ENCODE peak calls at places on chromosomes 11 and 22, in four cellular contexts. One of them, this sample, is unnamed.

GRCh38 chr11:106309070-106309684 is 231.7 kb downstream of the AASDHPPT start:
- DNase-seq in A673: no peak
- DNase-seq in spleen: no peak
- DNase-seq in SK-N-SH: no peak
- DNase-seq in this sample: no peak

GRCh38 chr11:116697011-116697410 is 75.8 kb downstream of the BUD13 start:
- DNase-seq in SK-N-SH: no peak
- DNase-seq in spleen: peak; percentile 6
- DNase-seq in A673: no peak
- DNase-seq in this sample: peak; percentile 34

GRCh38 chr11:62108017-62108750 is 15.6 kb upstream of the INCENP start:
- DNase-seq in SK-N-SH: peak; percentile 69
- DNase-seq in A673: peak; percentile 84
- DNase-seq in spleen: no peak
- DNase-seq in this sample: peak; percentile 64

GRCh38 chr11:123286761-123287160 is 91.7 kb upstream of the CLMP start:
- DNase-seq in SK-N-SH: no peak
- DNase-seq in A673: peak; percentile 54
- DNase-seq in spleen: no peak
- DNase-seq in this sample: no peak

GRCh38 chr11:210122-210802 is 2.8 kb downstream of the RIC8A start:
- DNase-seq in SK-N-SH: no peak
- DNase-seq in A673: peak; percentile 18
- DNase-seq in spleen: no peak
- DNase-seq in this sample: peak; percentile 45

GRCh38 chr22:21447694-21448402 is 19.3 kb upstream of the TMEM191C start:
- DNase-seq in A673: peak; percentile 24
- DNase-seq in SK-N-SH: peak; percentile 58
- DNase-seq in spleen: peak; percentile 55
- DNase-seq in this sample: no peak

GRCh38 chr22:34992672-34993071 is 73.3 kb upstream of the ISX start:
- DNase-seq in A673: no peak
- DNase-seq in SK-N-SH: no peak
- DNase-seq in spleen: no peak
- DNase-seq in this sample: no peak

GRCh38 chr11:56909080-56909479 is 79.6 kb upstream of the OR5AK2 start:
- DNase-seq in SK-N-SH: no peak
- DNase-seq in spleen: no peak
- DNase-seq in A673: no peak
- DNase-seq in this sample: no peak

GRCh38 chr11:82692981-82693380 is 40.7 kb downstream of the FAM181B start:
- DNase-seq in SK-N-SH: no peak
- DNase-seq in A673: no peak
- DNase-seq in spleen: no peak
- DNase-seq in this sample: no peak

GRCh38 chr11:70546179-70546940 is 148.0 kb downstream of the CTTN start:
- DNase-seq in SK-N-SH: no peak
- DNase-seq in A673: no peak
- DNase-seq in spleen: peak; percentile 62
- DNase-seq in this sample: no peak
- H3K9me3 ChIP-seq in SK-N-SH: no peaks in the 10 kb centered on the region
- H3K9me3 ChIP-seq in A673: no peaks in the 10 kb centered on the region
- H3K9me3 ChIP-seq in spleen: peaks cover 5% of the 10 kb centered on the region
- H3K9me3 ChIP-seq in this sample: no peaks in the 10 kb centered on the region

DNA sequence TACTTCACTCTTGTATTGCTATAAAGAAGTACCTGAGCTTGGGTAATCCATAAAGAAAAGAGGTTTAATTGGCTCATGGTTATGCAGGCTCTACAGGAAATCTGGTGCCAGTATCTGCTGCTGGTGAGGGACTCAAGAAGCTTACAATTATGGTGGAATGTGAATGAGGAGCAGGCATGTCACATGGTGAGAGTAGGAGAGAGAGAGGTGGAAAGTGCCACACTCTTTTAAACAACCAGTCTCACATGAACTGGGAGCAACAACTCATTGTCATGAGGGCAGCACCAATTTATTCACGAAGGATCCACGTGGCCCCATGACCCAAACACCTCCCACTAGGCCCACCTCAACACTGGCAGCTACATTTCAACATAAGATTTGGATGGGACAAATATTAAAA is 24.6 kb upstream of the IGLL5 start:
- DNase-seq in spleen: no peak
- DNase-seq in SK-N-SH: no peak
- DNase-seq in A673: no peak
- DNase-seq in this sample: no peak
- H3K27me3 ChIP-seq in spleen: no peaks in the 10 kb centered on the region
- H3K27me3 ChIP-seq in SK-N-SH: peaks cover 6% of the 10 kb centered on the region
- H3K27me3 ChIP-seq in A673: peaks cover 34% of the 10 kb centered on the region
- H3K27me3 ChIP-seq in this sample: no peaks in the 10 kb centered on the region

DNA sequence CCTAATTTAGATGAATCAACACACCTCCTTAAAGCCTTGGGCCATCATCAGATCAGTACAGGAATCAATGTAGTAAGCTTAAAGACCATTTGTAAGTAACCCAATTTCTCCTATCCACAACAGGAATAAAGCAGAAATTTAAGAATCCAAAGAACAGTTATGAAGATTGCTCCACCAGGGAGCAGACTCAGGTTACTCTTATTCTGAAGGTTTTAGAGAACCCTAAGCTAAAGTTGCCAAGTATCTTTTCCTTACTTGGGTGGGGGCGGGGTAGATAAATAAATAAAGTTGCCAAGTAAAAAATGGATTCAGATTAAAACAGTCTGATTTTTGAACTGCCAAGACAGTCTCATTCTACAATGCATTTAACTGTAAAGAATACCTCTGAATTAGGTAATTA is 18.1 kb downstream of the CKAP5 start:
- DNase-seq in A673: no peak
- DNase-seq in spleen: no peak
- DNase-seq in SK-N-SH: no peak
- DNase-seq in this sample: no peak
- H3K9me3 ChIP-seq in A673: no peaks in the 10 kb centered on the region
- H3K9me3 ChIP-seq in spleen: no peaks in the 10 kb centered on the region
- H3K9me3 ChIP-seq in SK-N-SH: no peaks in the 10 kb centered on the region
- H3K9me3 ChIP-seq in this sample: no peaks in the 10 kb centered on the region

DNA sequence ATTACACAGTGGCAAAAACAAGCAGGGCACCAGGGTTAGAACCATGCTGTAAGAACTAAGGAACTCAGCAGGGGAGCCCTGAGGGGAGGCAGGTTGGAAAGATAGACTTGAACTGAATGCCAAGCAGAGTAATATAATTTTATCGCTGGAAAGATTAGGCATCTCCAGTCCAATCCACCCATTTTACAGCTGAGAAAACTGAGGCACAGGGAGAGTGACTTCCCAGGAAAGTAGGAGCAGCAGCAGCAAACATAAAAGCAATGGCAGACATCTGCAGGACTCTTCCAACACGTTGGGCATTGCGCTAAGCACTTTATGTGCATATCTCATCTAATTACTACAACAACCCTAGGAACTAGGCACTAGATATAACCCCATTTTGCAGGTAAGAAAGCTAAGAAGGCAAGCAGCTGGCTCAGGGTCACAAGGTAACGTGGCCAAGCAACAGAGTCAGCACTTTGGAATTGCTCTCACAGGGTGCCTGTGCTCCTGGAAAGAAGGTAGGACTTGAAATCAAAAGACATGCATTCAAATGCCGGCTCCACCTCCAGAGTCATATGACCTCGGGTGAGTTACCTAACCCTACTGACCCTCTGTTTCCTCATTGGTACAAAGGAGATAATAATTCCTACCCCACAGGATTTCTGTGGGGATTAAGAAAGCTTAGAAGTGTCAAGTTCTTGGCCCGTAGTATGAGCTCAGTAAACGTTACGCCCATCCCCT is 215.3 kb downstream of the BARX2 start:
- DNase-seq in A673: no peak
- DNase-seq in spleen: no peak
- DNase-seq in SK-N-SH: no peak
- DNase-seq in this sample: no peak
- H3K27me3 ChIP-seq in A673: no peaks in the 10 kb centered on the region
- H3K27me3 ChIP-seq in spleen: no peaks in the 10 kb centered on the region
- H3K27me3 ChIP-seq in SK-N-SH: no peaks in the 10 kb centered on the region
- H3K27me3 ChIP-seq in this sample: no peaks in the 10 kb centered on the region

GRCh38 chr22:49189871-49190270 is 637.8 kb downstream of the BRD1 start:
- DNase-seq in SK-N-SH: no peak
- DNase-seq in A673: no peak
- DNase-seq in spleen: peak; percentile 55
- DNase-seq in this sample: no peak
- H3K9me3 ChIP-seq in SK-N-SH: no peaks in the 10 kb centered on the region
- H3K9me3 ChIP-seq in A673: no peaks in the 10 kb centered on the region
- H3K9me3 ChIP-seq in spleen: no peaks in the 10 kb centered on the region
- H3K9me3 ChIP-seq in this sample: no peaks in the 10 kb centered on the region

GRCh38 chr22:29710193-29710592 is 9.6 kb upstream of the CABP7 start:
- DNase-seq in SK-N-SH: no peak
- DNase-seq in A673: no peak
- DNase-seq in spleen: no peak
- DNase-seq in this sample: no peak

GRCh38 chr22:29713156-29713715 is 6.6 kb upstream of the CABP7 start:
- DNase-seq in spleen: no peak
- DNase-seq in SK-N-SH: no peak
- DNase-seq in A673: no peak
- DNase-seq in this sample: no peak

GRCh38 chr22:29707471-29707870 is 12.3 kb upstream of the CABP7 start:
- DNase-seq in A673: no peak
- DNase-seq in SK-N-SH: no peak
- DNase-seq in spleen: no peak
- DNase-seq in this sample: no peak

GRCh38 chr22:29712119-29712518 is 7.7 kb upstream of the CABP7 start:
- DNase-seq in SK-N-SH: no peak
- DNase-seq in A673: no peak
- DNase-seq in spleen: no peak
- DNase-seq in this sample: no peak

DNA sequence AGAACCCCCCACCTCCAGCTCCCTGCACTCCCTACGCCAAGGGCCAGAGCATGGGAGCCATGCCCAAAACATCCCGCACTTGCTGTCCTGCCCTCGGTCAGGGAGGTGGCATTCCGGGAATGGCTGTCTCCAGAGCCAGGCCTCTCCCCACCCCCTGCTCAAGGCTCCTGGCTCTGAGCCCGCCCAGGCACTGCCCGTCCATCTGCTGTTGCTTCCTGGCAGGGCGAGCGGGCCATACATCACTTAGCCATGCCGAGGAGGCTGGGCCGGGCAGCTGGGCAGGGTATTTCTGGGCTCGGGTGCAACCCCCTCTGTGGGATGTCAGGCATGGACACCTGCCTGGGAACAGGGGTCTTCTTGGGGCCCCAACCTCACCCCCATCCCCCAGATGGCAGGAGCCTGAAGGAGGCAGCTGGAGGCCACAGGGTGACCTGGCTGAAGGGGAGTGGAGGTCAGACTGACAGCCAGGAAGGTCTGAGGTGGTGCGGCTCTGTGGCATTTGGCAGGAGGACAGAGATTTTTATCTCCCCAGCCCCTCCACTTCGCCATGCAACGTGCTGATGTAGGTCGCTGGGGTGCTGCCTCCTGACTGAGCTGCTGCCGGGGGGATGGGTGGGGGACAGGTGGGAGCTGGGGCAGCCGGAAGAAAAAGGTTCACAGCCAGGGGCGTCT is 8.7 kb upstream of the CABP7 start:
- DNase-seq in spleen: peak; percentile 87
- DNase-seq in A673: no peak
- DNase-seq in SK-N-SH: peak; percentile 92
- DNase-seq in this sample: no peak
- H3K27me3 ChIP-seq in spleen: no peaks in the 10 kb centered on the region
- H3K27me3 ChIP-seq in A673: peaks cover 4% of the 10 kb centered on the region
- H3K27me3 ChIP-seq in SK-N-SH: no peaks in the 10 kb centered on the region
- H3K27me3 ChIP-seq in this sample: peaks cover 1% of the 10 kb centered on the region

DNA sequence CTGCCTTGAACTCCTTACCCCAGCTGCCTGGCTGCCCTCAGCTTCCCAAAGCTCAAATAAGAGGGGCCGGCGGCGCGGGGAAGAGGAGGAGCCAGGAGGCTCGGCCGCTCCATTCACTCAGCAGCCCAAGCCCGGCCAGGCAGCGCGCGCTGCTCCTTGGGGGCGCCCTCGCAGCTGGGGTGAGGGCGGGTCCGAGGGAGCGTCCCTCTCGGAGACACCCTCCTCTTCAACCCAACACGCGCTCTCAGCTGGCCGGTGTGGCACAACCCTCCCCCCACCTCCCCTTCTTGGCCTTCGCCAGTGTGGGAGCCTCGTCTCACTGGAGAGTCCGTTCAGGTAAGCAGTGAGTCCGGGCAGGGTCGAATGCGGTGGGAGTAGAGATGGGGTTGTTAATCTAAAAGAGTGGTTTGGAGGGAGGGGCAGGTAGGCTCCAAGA is at the start of gene WT1:
- DNase-seq in SK-N-SH: peak; percentile 31
- DNase-seq in spleen: peak; percentile 78
- DNase-seq in A673: peak; percentile 86
- DNase-seq in this sample: peak; percentile 62
- H3K9me3 ChIP-seq in SK-N-SH: no peaks in the 10 kb centered on the region
- H3K9me3 ChIP-seq in spleen: no peaks in the 10 kb centered on the region
- H3K9me3 ChIP-seq in A673: no peaks in the 10 kb centered on the region
- H3K9me3 ChIP-seq in this sample: no peaks in the 10 kb centered on the region

GRCh38 chr11:64746486-64746885 is 2.5 kb upstream of the RASGRP2 start:
- DNase-seq in SK-N-SH: no peak
- DNase-seq in A673: no peak
- DNase-seq in spleen: peak; percentile 84
- DNase-seq in this sample: no peak

GRCh38 chr11:64743591-64744543 is at the start of gene RASGRP2:
- DNase-seq in SK-N-SH: peak; percentile 84
- DNase-seq in A673: no peak
- DNase-seq in spleen: peak; percentile 99
- DNase-seq in this sample: peak; percentile 78

GRCh38 chr11:64745523-64746328 is 1.8 kb upstream of the RASGRP2 start:
- DNase-seq in SK-N-SH: peak; percentile 96
- DNase-seq in spleen: peak; percentile 96
- DNase-seq in A673: peak; percentile 71
- DNase-seq in this sample: no peak

GRCh38 chr11:64744544-64745218 is 739 bp upstream of the RASGRP2 start:
- DNase-seq in spleen: peak; percentile 92
- DNase-seq in SK-N-SH: peak; percentile 86
- DNase-seq in A673: no peak
- DNase-seq in this sample: no peak

DNA sequence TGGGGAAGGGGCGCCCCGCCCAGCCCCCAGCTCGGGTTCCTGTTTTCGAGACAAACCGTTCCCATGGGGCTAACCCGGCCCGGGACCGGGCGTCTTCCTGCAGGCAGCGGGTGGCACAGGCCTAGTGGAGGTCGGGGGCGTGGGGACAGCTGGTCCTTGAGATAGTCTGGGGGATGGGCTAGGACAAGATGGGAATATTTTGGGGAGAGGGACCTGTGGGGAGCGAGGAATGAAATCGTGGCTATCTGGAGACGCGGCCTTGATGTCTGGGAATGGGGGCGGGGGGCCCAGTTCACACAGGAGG is 1.2 kb upstream of the RASGRP2 start:
- DNase-seq in A673: no peak
- DNase-seq in SK-N-SH: peak; percentile 81
- DNase-seq in spleen: peak; percentile 100
- DNase-seq in this sample: peak; percentile 27
- H3K27me3 ChIP-seq in A673: peaks cover 27% of the 10 kb centered on the region
- H3K27me3 ChIP-seq in SK-N-SH: peaks cover 8% of the 10 kb centered on the region
- H3K27me3 ChIP-seq in spleen: no peaks in the 10 kb centered on the region
- H3K27me3 ChIP-seq in this sample: no peaks in the 10 kb centered on the region

GRCh38 chr22:48318575-48319320 is 1508.9 kb downstream of the BRD1 start:
- DNase-seq in A673: no peak
- DNase-seq in SK-N-SH: no peak
- DNase-seq in spleen: peak; percentile 46
- DNase-seq in this sample: no peak
- H3K9me3 ChIP-seq in A673: no peaks in the 10 kb centered on the region
- H3K9me3 ChIP-seq in SK-N-SH: no peaks in the 10 kb centered on the region
- H3K9me3 ChIP-seq in spleen: no peaks in the 10 kb centered on the region
- H3K9me3 ChIP-seq in this sample: no peaks in the 10 kb centered on the region

This sample was measured in Caco-2.